ENCODE peak calls at places on chromosomes 12 and 14, in eight cellular contexts. One of them, this sample, is unnamed.

GRCh38 chr14:78152246-78153068 is 17.7 kb upstream of the NRXN3 start:
- DNase-seq in fibroblast of the aortic adventitia: no peak
- DNase-seq in CD4-positive, alpha-beta memory T cell: no peak
- DNase-seq in AG04450: no peak
- DNase-seq in WTC11: no peak
- DNase-seq in GM12864: no peak
- DNase-seq in activated CD8-positive, alpha-beta memory T cell treated with anti-CD3 and anti-CD28 coated beads for 24 hours: no peak
- DNase-seq in activated CD4-positive, alpha-beta T cell treated with anti-CD3 and anti-CD28 coated beads for 48 hours: no peak
- DNase-seq in this sample: peak

GRCh38 chr14:35336171-35337073 is 44.2 kb downstream of the PSMA6 start:
- DNase-seq in fibroblast of the aortic adventitia: peak
- DNase-seq in CD4-positive, alpha-beta memory T cell: no peak
- DNase-seq in AG04450: peak
- DNase-seq in WTC11: peak
- DNase-seq in GM12864: no peak
- DNase-seq in activated CD8-positive, alpha-beta memory T cell treated with anti-CD3 and anti-CD28 coated beads for 24 hours: no peak
- DNase-seq in activated CD4-positive, alpha-beta T cell treated with anti-CD3 and anti-CD28 coated beads for 48 hours: no peak
- DNase-seq in this sample: no peak

GRCh38 chr12:89211456-89211855 is 140.8 kb downstream of the DUSP6 start:
- DNase-seq in fibroblast of the aortic adventitia: peak
- DNase-seq in CD4-positive, alpha-beta memory T cell: no peak
- DNase-seq in AG04450: no peak
- DNase-seq in WTC11: no peak
- DNase-seq in GM12864: no peak
- DNase-seq in activated CD8-positive, alpha-beta memory T cell treated with anti-CD3 and anti-CD28 coated beads for 24 hours: no peak
- DNase-seq in activated CD4-positive, alpha-beta T cell treated with anti-CD3 and anti-CD28 coated beads for 48 hours: no peak
- DNase-seq in this sample: no peak

GRCh38 chr12:12502813-12503146 is 59.9 kb downstream of the DUSP16 start:
- DNase-seq in fibroblast of the aortic adventitia: no peak
- DNase-seq in CD4-positive, alpha-beta memory T cell: peak
- DNase-seq in AG04450: no peak
- DNase-seq in WTC11: no peak
- DNase-seq in GM12864: no peak
- DNase-seq in activated CD8-positive, alpha-beta memory T cell treated with anti-CD3 and anti-CD28 coated beads for 24 hours: no peak
- DNase-seq in activated CD4-positive, alpha-beta T cell treated with anti-CD3 and anti-CD28 coated beads for 48 hours: no peak
- DNase-seq in this sample: no peak

GRCh38 chr14:96126783-96127271 is 77.8 kb upstream of the BDKRB2 start:
- DNase-seq in fibroblast of the aortic adventitia: no peak
- DNase-seq in CD4-positive, alpha-beta memory T cell: no peak
- DNase-seq in AG04450: no peak
- DNase-seq in WTC11: no peak
- DNase-seq in GM12864: no peak
- DNase-seq in activated CD8-positive, alpha-beta memory T cell treated with anti-CD3 and anti-CD28 coated beads for 24 hours: peak
- DNase-seq in activated CD4-positive, alpha-beta T cell treated with anti-CD3 and anti-CD28 coated beads for 48 hours: no peak
- DNase-seq in this sample: peak

GRCh38 chr12:88111074-88111652 is 30.7 kb downstream of the CEP290 start:
- DNase-seq in fibroblast of the aortic adventitia: peak
- DNase-seq in CD4-positive, alpha-beta memory T cell: peak
- DNase-seq in AG04450: no peak
- DNase-seq in WTC11: no peak
- DNase-seq in GM12864: peak
- DNase-seq in activated CD8-positive, alpha-beta memory T cell treated with anti-CD3 and anti-CD28 coated beads for 24 hours: no peak
- DNase-seq in activated CD4-positive, alpha-beta T cell treated with anti-CD3 and anti-CD28 coated beads for 48 hours: no peak
- DNase-seq in this sample: peak

GRCh38 chr12:88628856-88629509 is 48.7 kb upstream of the KITLG start:
- DNase-seq in fibroblast of the aortic adventitia: peak
- DNase-seq in CD4-positive, alpha-beta memory T cell: no peak
- DNase-seq in AG04450: no peak
- DNase-seq in WTC11: no peak
- DNase-seq in GM12864: no peak
- DNase-seq in activated CD8-positive, alpha-beta memory T cell treated with anti-CD3 and anti-CD28 coated beads for 24 hours: no peak
- DNase-seq in activated CD4-positive, alpha-beta T cell treated with anti-CD3 and anti-CD28 coated beads for 48 hours: no peak
- DNase-seq in this sample: no peak

GRCh38 chr14:99425272-99425681 is 55.4 kb downstream of the SETD3 start:
- DNase-seq in fibroblast of the aortic adventitia: no peak
- DNase-seq in CD4-positive, alpha-beta memory T cell: no peak
- DNase-seq in AG04450: no peak
- DNase-seq in WTC11: no peak
- DNase-seq in GM12864: no peak
- DNase-seq in activated CD8-positive, alpha-beta memory T cell treated with anti-CD3 and anti-CD28 coated beads for 24 hours: no peak
- DNase-seq in activated CD4-positive, alpha-beta T cell treated with anti-CD3 and anti-CD28 coated beads for 48 hours: no peak
- DNase-seq in this sample: no peak

GRCh38 chr12:26227376-26227775 is 32.0 kb downstream of the SSPN start:
- DNase-seq in fibroblast of the aortic adventitia: no peak
- DNase-seq in CD4-positive, alpha-beta memory T cell: no peak
- DNase-seq in AG04450: no peak
- DNase-seq in WTC11: no peak
- DNase-seq in GM12864: no peak
- DNase-seq in activated CD8-positive, alpha-beta memory T cell treated with anti-CD3 and anti-CD28 coated beads for 24 hours: no peak
- DNase-seq in activated CD4-positive, alpha-beta T cell treated with anti-CD3 and anti-CD28 coated beads for 48 hours: no peak
- DNase-seq in this sample: no peak

GRCh38 chr14:29037428-29037827 is 270.8 kb downstream of the FOXG1 start:
- DNase-seq in fibroblast of the aortic adventitia: no peak
- DNase-seq in CD4-positive, alpha-beta memory T cell: no peak
- DNase-seq in AG04450: peak
- DNase-seq in WTC11: no peak
- DNase-seq in GM12864: no peak
- DNase-seq in activated CD8-positive, alpha-beta memory T cell treated with anti-CD3 and anti-CD28 coated beads for 24 hours: no peak
- DNase-seq in activated CD4-positive, alpha-beta T cell treated with anti-CD3 and anti-CD28 coated beads for 48 hours: no peak
- DNase-seq in this sample: no peak

GRCh38 chr14:23573384-23573783 is 5.2 kb downstream of the JPH4 start:
- DNase-seq in fibroblast of the aortic adventitia: no peak
- DNase-seq in CD4-positive, alpha-beta memory T cell: no peak
- DNase-seq in AG04450: no peak
- DNase-seq in WTC11: no peak
- DNase-seq in GM12864: no peak
- DNase-seq in activated CD8-positive, alpha-beta memory T cell treated with anti-CD3 and anti-CD28 coated beads for 24 hours: no peak
- DNase-seq in activated CD4-positive, alpha-beta T cell treated with anti-CD3 and anti-CD28 coated beads for 48 hours: no peak
- DNase-seq in this sample: no peak

GRCh38 chr12:37672655-37673260 is 643.8 kb upstream of the ALG10B start:
- DNase-seq in fibroblast of the aortic adventitia: peak
- DNase-seq in CD4-positive, alpha-beta memory T cell: no peak
- DNase-seq in AG04450: no peak
- DNase-seq in WTC11: no peak
- DNase-seq in GM12864: no peak
- DNase-seq in activated CD8-positive, alpha-beta memory T cell treated with anti-CD3 and anti-CD28 coated beads for 24 hours: no peak
- DNase-seq in activated CD4-positive, alpha-beta T cell treated with anti-CD3 and anti-CD28 coated beads for 48 hours: no peak
- DNase-seq in this sample: no peak

GRCh38 chr12:62282375-62282774 is 22.2 kb downstream of the USP15 start:
- DNase-seq in fibroblast of the aortic adventitia: peak
- DNase-seq in CD4-positive, alpha-beta memory T cell: no peak
- DNase-seq in AG04450: no peak
- DNase-seq in WTC11: no peak
- DNase-seq in GM12864: no peak
- DNase-seq in activated CD8-positive, alpha-beta memory T cell treated with anti-CD3 and anti-CD28 coated beads for 24 hours: no peak
- DNase-seq in activated CD4-positive, alpha-beta T cell treated with anti-CD3 and anti-CD28 coated beads for 48 hours: no peak
- DNase-seq in this sample: no peak

GRCh38 chr14:101575581-101575980 is 14.3 kb downstream of the DIO3 start:
- DNase-seq in fibroblast of the aortic adventitia: no peak
- DNase-seq in CD4-positive, alpha-beta memory T cell: no peak
- DNase-seq in AG04450: no peak
- DNase-seq in WTC11: peak
- DNase-seq in GM12864: no peak
- DNase-seq in activated CD8-positive, alpha-beta memory T cell treated with anti-CD3 and anti-CD28 coated beads for 24 hours: no peak
- DNase-seq in activated CD4-positive, alpha-beta T cell treated with anti-CD3 and anti-CD28 coated beads for 48 hours: no peak
- DNase-seq in this sample: no peak

GRCh38 chr14:54794148-54794547 is 108.5 kb downstream of the GCH1 start:
- DNase-seq in fibroblast of the aortic adventitia: no peak
- DNase-seq in CD4-positive, alpha-beta memory T cell: no peak
- DNase-seq in AG04450: no peak
- DNase-seq in WTC11: no peak
- DNase-seq in GM12864: no peak
- DNase-seq in activated CD8-positive, alpha-beta memory T cell treated with anti-CD3 and anti-CD28 coated beads for 24 hours: no peak
- DNase-seq in activated CD4-positive, alpha-beta T cell treated with anti-CD3 and anti-CD28 coated beads for 48 hours: no peak
- DNase-seq in this sample: no peak

GRCh38 chr14:105061428-105062047 is 3.7 kb downstream of the GPR132 start:
- DNase-seq in fibroblast of the aortic adventitia: no peak
- DNase-seq in CD4-positive, alpha-beta memory T cell: peak
- DNase-seq in AG04450: no peak
- DNase-seq in WTC11: no peak
- DNase-seq in GM12864: no peak
- DNase-seq in activated CD8-positive, alpha-beta memory T cell treated with anti-CD3 and anti-CD28 coated beads for 24 hours: peak
- DNase-seq in activated CD4-positive, alpha-beta T cell treated with anti-CD3 and anti-CD28 coated beads for 48 hours: peak
- DNase-seq in this sample: no peak

GRCh38 chr14:50666772-50667490 is 1.2 kb downstream of the SAV1 start:
- DNase-seq in fibroblast of the aortic adventitia: peak
- DNase-seq in CD4-positive, alpha-beta memory T cell: peak
- DNase-seq in AG04450: no peak
- DNase-seq in WTC11: no peak
- DNase-seq in GM12864: no peak
- DNase-seq in activated CD8-positive, alpha-beta memory T cell treated with anti-CD3 and anti-CD28 coated beads for 24 hours: no peak
- DNase-seq in activated CD4-positive, alpha-beta T cell treated with anti-CD3 and anti-CD28 coated beads for 48 hours: peak
- DNase-seq in this sample: no peak

GRCh38 chr12:14769462-14769836 is 33.8 kb downstream of the WBP11 start:
- DNase-seq in fibroblast of the aortic adventitia: no peak
- DNase-seq in CD4-positive, alpha-beta memory T cell: no peak
- DNase-seq in AG04450: no peak
- DNase-seq in WTC11: peak
- DNase-seq in GM12864: no peak
- DNase-seq in activated CD8-positive, alpha-beta memory T cell treated with anti-CD3 and anti-CD28 coated beads for 24 hours: no peak
- DNase-seq in activated CD4-positive, alpha-beta T cell treated with anti-CD3 and anti-CD28 coated beads for 48 hours: no peak
- DNase-seq in this sample: no peak